ENCODE peak calls at places on chromosomes 7 and 10, in four cellular contexts. C is Caco-2, U is heart right ventricle, O is MM.1S. T is an unnamed sample. For H3K9me3, the result is how much of the 10 kb centered on the place peaks cover.

GRCh38 chr7:153518201-153518984 is 533.8 kb upstream of the DPP6 start:
- DNase-seq in U (no peak), C (no peak), O (no peak), T (no peak)

GRCh38 chr10:1903982-1904381 is 166.7 kb upstream of the ADARB2 start:
- DNase-seq in U (no peak), O (no peak), C (no peak), T (no peak)

GRCh38 chr7:92075455-92076158 is 58.7 kb downstream of the CYP51A1 start:
- DNase-seq in O (peak), C (no peak), U (no peak), T (no peak)

GRCh38 chr7:47758546-47758945 is 176.6 kb upstream of the TNS3 start:
- DNase-seq in U (no peak), O (no peak), C (no peak), T (no peak)

GRCh38 chr7:78542981-78543380 is 744.4 kb downstream of the PHTF2 start:
- DNase-seq in O (no peak), C (no peak), U (no peak), T (no peak)

GRCh38 chr10:29873941-29874340 is 185.4 kb downstream of the JCAD start:
- DNase-seq in U (no peak), C (no peak), O (no peak), T (no peak)

GRCh38 chr7:29561271-29561670 is 2.4 kb upstream of the PRR15 start:
- DNase-seq in O (no peak), C (no peak), U (no peak), T (no peak)

GRCh38 chr7:137531671-137532070 is 188.1 kb upstream of the PTN start:
- DNase-seq in O (no peak), C (no peak), U (no peak), T (no peak)

GRCh38 chr10:27660268-27660667 is 85.4 kb downstream of the MKX start:
- DNase-seq in O (no peak), U (no peak), C (no peak), T (no peak)

GRCh38 chr7:124071843-124072242 is 39.0 kb upstream of the TMEM229A start:
- DNase-seq in O (no peak), C (no peak), U (no peak), T (no peak)

GRCh38 chr7:44307301-44307900 is 18.0 kb downstream of the CAMK2B start:
- DNase-seq in U (no peak), O (no peak), C (peak), T (no peak)

GRCh38 chr7:44308741-44309270 is 16.6 kb downstream of the CAMK2B start:
- DNase-seq in U (no peak), C (peak), O (no peak), T (no peak)

GRCh38 chr7:44307905-44308740 is 17.3 kb downstream of the CAMK2B start:
- DNase-seq in O (no peak), C (peak), U (no peak), T (no peak)

GRCh38 chr7:44310221-44310848 is 15.1 kb downstream of the CAMK2B start:
- DNase-seq in O (no peak), U (no peak), C (no peak), T (no peak)

DNA sequence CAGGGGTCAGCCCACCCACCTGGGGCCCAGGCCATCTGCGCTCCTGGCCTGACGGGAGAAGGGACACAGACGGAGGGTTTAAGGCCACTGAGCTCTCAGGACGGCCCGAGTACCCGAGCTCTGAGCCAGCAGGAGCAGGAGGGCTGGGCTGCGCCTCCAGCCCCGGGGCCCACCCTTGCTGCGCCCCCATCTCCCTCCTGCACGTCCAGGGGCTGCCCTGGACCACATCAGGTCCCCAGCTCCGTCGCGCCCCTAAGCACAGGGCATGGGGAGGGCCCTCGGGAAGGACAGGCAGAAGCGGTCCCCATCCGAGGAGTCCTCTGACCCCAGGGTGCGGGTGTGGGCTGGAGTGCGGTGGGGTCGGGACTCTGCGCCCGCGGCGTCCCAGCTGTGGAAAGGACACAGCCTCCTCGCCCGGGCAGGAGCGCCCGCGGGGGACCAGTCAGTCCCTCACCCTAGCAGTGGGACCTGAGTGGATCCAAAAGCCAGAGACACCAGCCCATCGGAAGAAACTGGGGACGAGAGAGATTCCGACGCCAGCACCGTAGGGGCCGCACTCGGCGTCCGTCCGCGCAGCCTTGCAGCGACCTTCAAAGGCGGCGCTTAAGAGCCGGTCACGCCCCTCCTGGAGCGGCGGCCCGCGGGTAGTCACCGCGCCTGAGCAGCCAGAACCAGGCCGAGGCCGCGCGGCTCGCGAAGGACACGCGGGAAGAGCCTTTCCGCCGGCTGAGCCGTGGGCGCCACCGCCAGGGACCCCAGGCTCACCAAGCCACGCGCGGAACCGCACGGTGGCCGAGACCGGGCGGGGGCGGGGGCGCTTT is 15.9 kb downstream of the CAMK2B start:
- DNase-seq in U (no peak), C (peak), O (peak), T (no peak)
- H3K4me3 ChIP-seq in U (peak), C (peak), O (peak), T (peak)

GRCh38 chr7:53428045-53428444 is 392.6 kb downstream of the POM121L12 start:
- DNase-seq in C (no peak), O (no peak), U (no peak), T (no peak)

GRCh38 chr7:53426145-53426750 is 390.8 kb downstream of the POM121L12 start:
- DNase-seq in O (no peak), C (no peak), U (no peak), T (no peak)

GRCh38 chr7:53437336-53437735 is 401.9 kb downstream of the POM121L12 start:
- DNase-seq in O (no peak), U (no peak), C (no peak), T (no peak)

DNA sequence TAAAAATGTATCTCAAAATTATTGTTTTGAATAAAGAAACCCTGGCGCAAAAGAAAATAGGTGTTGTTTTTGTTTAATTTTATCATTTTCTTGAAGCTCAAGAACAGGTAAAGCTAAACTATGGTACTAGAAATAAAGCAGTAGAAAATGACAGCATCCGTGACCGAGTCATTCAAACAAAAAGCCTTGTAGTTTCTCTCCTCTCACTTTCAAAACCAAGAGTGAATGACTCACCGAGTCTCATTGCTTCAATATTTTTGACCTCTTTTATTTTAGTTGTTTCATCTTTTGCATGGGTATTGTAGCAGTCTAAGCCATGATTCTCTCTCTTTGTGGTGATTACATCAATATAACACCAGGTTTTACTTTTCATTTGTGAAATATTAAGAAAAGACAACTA is 396.5 kb downstream of the POM121L12 start:
- DNase-seq in C (no peak), U (no peak), O (no peak), T (no peak)
- H3K9me3 ChIP-seq in C (under half), U (under half), O (under half), T (under half)

GRCh38 chr10:15504101-15504840 is 133.2 kb upstream of the FAM171A1 start:
- DNase-seq in C (no peak), O (no peak), U (no peak), T (no peak)
- H3K4me3 ChIP-seq in C (no peak), O (no peak), U (no peak), T (no peak)

GRCh38 chr10:67222929-67223328 is 297.1 kb downstream of the LRRTM3 start:
- DNase-seq in U (no peak), C (no peak), O (no peak), T (no peak)

GRCh38 chr10:67224553-67224952 is 298.7 kb downstream of the LRRTM3 start:
- DNase-seq in U (peak), O (no peak), C (no peak), T (no peak)

GRCh38 chr10:67221939-67222494 is 296.2 kb downstream of the LRRTM3 start:
- DNase-seq in U (no peak), O (no peak), C (no peak), T (no peak)

DNA sequence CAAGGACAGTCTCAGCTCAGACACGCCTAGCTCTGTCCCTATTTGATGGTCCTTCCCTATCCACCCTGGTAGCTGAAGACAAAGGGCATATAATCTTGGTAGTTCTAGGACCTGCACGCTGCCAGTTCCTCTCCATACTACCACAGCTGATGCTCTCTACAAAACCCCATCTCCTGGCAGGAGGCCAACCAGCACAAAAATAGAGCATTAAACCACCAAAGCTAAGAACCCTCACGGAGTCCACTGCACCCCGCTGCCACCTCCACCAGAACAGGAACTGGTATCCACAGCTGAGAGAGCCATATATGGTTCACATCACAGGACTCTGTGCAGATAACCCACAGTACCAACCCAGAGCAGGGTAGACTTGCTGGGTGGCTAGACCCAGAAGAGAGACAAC is 299.4 kb downstream of the LRRTM3 start:
- DNase-seq in U (no peak), O (peak), C (no peak), T (no peak)
- H3K9me3 ChIP-seq in U (under half), O (under half), C (under half), T (under half)

GRCh38 chr7:148492157-148492860 is 98.3 kb upstream of the C7orf33 start:
- DNase-seq in O (no peak), C (no peak), U (no peak), T (no peak)
- H3K4me3 ChIP-seq in O (no peak), C (no peak), U (no peak), T (no peak)

DNA sequence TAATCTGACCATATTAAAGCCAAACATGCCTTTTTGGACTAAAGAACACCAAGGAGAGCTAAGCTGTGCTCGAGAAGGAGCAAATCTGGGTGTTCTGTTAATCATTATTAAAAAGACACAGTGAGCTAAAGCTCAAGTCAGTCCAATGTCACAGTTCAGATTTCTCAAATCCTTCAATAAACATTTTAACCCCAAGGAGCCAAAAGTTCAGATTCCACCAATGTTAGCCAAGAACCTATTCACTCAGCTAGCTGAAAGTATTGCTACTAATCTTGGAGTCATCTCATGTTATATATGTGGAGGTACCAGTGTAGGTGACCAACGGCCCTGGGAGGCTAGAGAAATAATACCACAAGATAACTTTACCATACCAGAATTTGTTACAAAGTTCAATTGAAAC is 14.5 kb upstream of the ZNF33B start:
- DNase-seq in C (no peak), U (no peak), O (no peak), T (no peak)
- H3K9me3 ChIP-seq in C (under half), U (under half), O (under half), T (under half)

DNA sequence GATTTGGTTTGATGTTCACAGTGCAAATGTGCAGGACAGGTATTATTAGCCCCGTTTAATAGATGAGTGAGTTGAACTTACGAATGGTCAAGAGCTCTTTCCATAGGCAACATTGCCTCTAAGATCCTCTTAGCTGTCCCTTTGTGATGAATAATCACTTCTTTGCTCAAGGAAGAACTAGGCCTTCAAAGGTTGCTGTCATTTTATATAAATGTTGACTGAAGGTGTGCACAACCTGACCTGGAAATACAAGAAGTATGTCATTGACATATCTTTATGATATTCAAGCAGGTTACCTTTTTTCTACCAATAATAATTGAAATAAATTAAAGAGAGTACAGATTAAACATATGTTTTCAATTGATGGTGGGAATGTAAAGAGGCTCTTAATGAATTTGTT is 48.5 kb upstream of the GLCCI1 start:
- DNase-seq in O (no peak), C (no peak), U (no peak), T (no peak)
- H3K4me3 ChIP-seq in O (no peak), C (no peak), U (no peak), T (no peak)

DNA sequence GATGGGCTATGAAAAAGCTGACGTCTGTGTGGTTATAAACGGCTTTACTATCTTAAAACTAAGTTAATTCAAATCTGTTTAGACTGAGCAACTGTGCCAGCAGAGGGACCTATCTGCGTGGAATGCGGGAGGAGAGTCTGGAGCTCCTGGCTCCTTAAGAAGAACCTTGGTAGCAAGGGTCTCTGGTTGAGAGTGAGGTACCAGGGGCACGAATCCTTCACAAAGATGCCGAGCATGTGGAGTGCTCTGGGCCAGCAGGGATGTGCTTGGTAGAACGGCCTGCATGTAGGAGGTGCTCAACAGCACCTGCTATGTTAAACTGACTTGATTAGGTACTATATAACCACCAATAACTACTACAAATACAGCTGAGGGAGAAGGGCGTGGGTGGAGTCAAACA is 102.6 kb downstream of the VIPR2 start:
- DNase-seq in U (no peak), O (no peak), C (no peak), T (no peak)
- H3K9me3 ChIP-seq in U (under half), O (under half), C (under half), T (under half)

GRCh38 chr7:139940866-139941265 is 111.8 kb downstream of the TBXAS1 start:
- DNase-seq in U (no peak), C (no peak), O (no peak), T (no peak)
- H3K4me3 ChIP-seq in U (no peak), C (no peak), O (no peak), T (no peak)

T was measured in iPS DF 6.9.